ENCODE peak calls at places on chromosomes 2 and 18, in six cellular contexts. R is brain microvascular endothelial cell, G is breast epithelium, C is AG10803, I is AG09319, H is tibial artery. W is an unnamed sample.

GRCh38 chr2:217789003-217789735 is 213.6 kb downstream of the TNS1 start:
- DNase-seq in R (peak), C (peak), I (peak), G (peak), H (peak), W (peak)

GRCh38 chr2:235143789-235144188 is 192.0 kb downstream of the SH3BP4 start:
- DNase-seq in I (no peak), G (no peak), C (no peak), H (no peak), R (no peak), W (no peak)

GRCh38 chr2:234555616-234556249 is 58.9 kb upstream of the ARL4C start:
- DNase-seq in G (no peak), C (peak), R (peak), I (no peak), H (no peak), W (no peak)

GRCh38 chr2:23312996-23313606 is 71.9 kb upstream of the KLHL29 start:
- DNase-seq in I (no peak), G (no peak), H (no peak), C (no peak), R (peak), W (no peak)

GRCh38 chr2:120434487-120434886 is 88.6 kb downstream of the INHBB start:
- DNase-seq in H (no peak), G (no peak), R (no peak), I (peak), C (peak), W (no peak)

GRCh38 chr2:181954538-181954883 is 31.1 kb upstream of the PPP1R1C start:
- DNase-seq in G (no peak), H (no peak), I (no peak), R (no peak), C (no peak), W (no peak)

GRCh38 chr2:36549063-36549662 is 48.8 kb downstream of the FEZ2 start:
- DNase-seq in G (no peak), R (no peak), I (no peak), C (no peak), H (no peak), W (no peak)

GRCh38 chr2:36376319-36376765 is 20.8 kb downstream of the CRIM1 start:
- DNase-seq in G (peak), H (peak), R (no peak), C (no peak), I (no peak), W (peak)

GRCh38 chr2:47089083-47089464 is 66.0 kb downstream of the STPG4 start:
- DNase-seq in R (peak), I (no peak), H (no peak), C (no peak), G (no peak), W (no peak)

GRCh38 chr2:164178835-164179470 is 442.3 kb downstream of the GRB14 start:
- DNase-seq in G (no peak), I (no peak), R (peak), H (no peak), C (peak), W (no peak)

GRCh38 chr2:65350714-65351113 is 81.7 kb downstream of the SPRED2 start:
- DNase-seq in C (no peak), G (no peak), I (no peak), R (no peak), H (no peak), W (no peak)

GRCh38 chr2:133721155-133721554 is 152.9 kb upstream of the NCKAP5 start:
- DNase-seq in C (no peak), R (no peak), G (no peak), H (no peak), I (no peak), W (no peak)

GRCh38 chr2:174729797-174730529 is 34.3 kb downstream of the CHRNA1 start:
- DNase-seq in C (peak), I (no peak), R (no peak), H (no peak), G (no peak), W (no peak)

GRCh38 chr2:209505410-209505809 is 81.6 kb downstream of the MAP2 start:
- DNase-seq in H (no peak), C (no peak), R (no peak), G (no peak), I (no peak), W (no peak)

GRCh38 chr2:143015681-143016080 is 113.5 kb upstream of the ARHGAP15 start:
- DNase-seq in R (no peak), C (no peak), H (no peak), G (no peak), I (no peak), W (no peak)

GRCh38 chr18:44742741-44743311 is 62.1 kb downstream of the SETBP1 start:
- DNase-seq in H (peak), R (peak), C (peak), I (peak), G (no peak), W (no peak)

GRCh38 chr2:161321944-161322343 is 13.7 kb downstream of the PSMD14 start:
- DNase-seq in I (no peak), G (no peak), C (peak), H (no peak), R (no peak), W (no peak)

GRCh38 chr2:100673691-100674485 is 111.1 kb downstream of the PDCL3 start:
- DNase-seq in R (no peak), I (no peak), C (no peak), H (no peak), G (no peak), W (no peak)

GRCh38 chr18:5173216-5173615 is 23.8 kb downstream of the AKAIN1 start:
- DNase-seq in G (no peak), C (no peak), H (no peak), R (no peak), I (no peak), W (no peak)

GRCh38 chr2:162057426-162057825 is 16.6 kb downstream of the DPP4 start:
- DNase-seq in H (no peak), G (no peak), I (no peak), C (no peak), R (no peak), W (no peak)

GRCh38 chr2:23622966-23623665 is 238.1 kb downstream of the KLHL29 start:
- DNase-seq in C (peak), H (no peak), R (no peak), I (no peak), G (no peak), W (no peak)

GRCh38 chr2:226994775-226995174 is 158.9 kb downstream of the RHBDD1 start:
- DNase-seq in R (no peak), G (no peak), I (no peak), H (no peak), C (no peak), W (no peak)
- TF ChIP-seq CTCF in R (peak), G (no peak), I (no peak), H (no peak), C (peak), W (no peak)

GRCh38 chr2:119169717-119170116 is 11.2 kb upstream of the C1QL2 start:
- DNase-seq in G (no peak), H (no peak), C (no peak), I (no peak), R (no peak), W (no peak)
- TF ChIP-seq CTCF in G (no peak), H (no peak), C (no peak), I (no peak), R (no peak), W (no peak)

GRCh38 chr2:203122317-203122998 is 107.8 kb downstream of the NBEAL1 start:
- DNase-seq in H (no peak), R (no peak), C (no peak), G (no peak), I (no peak), W (no peak)
- TF ChIP-seq CTCF in H (peak), R (no peak), C (no peak), G (no peak), I (peak), W (no peak)

GRCh38 chr2:7109558-7109935 is 192.3 kb downstream of the RNF144A start:
- DNase-seq in G (no peak), C (no peak), I (no peak), H (no peak), R (no peak), W (no peak)

GRCh38 chr2:7108792-7109557 is 191.8 kb downstream of the RNF144A start:
- DNase-seq in G (no peak), C (no peak), R (no peak), H (no peak), I (no peak), W (no peak)

GRCh38 chr2:7115364-7115763 is 198.2 kb downstream of the RNF144A start:
- DNase-seq in H (no peak), G (no peak), C (no peak), R (no peak), I (no peak), W (no peak)

GRCh38 chr2:7116516-7116915 is 199.3 kb downstream of the RNF144A start:
- DNase-seq in C (no peak), I (no peak), R (no peak), G (no peak), H (no peak), W (no peak)

GRCh38 chr2:7111626-7112025 is 194.4 kb downstream of the RNF144A start:
- DNase-seq in G (no peak), R (no peak), I (no peak), C (no peak), H (no peak), W (no peak)
- TF ChIP-seq CTCF in G (no peak), R (peak), I (no peak), C (peak), H (no peak), W (no peak)

GRCh38 chr2:85750509-85751299 is 3.1 kb upstream of the ATOH8 start:
- DNase-seq in I (no peak), R (peak), G (peak), H (peak), C (peak), W (no peak)
- TF ChIP-seq CTCF in I (peak), R (peak), G (peak), H (peak), C (peak), W (no peak)

GRCh38 chr2:183088061-183088460 is 9.5 kb downstream of the DUSP19 start:
- DNase-seq in C (no peak), H (no peak), R (no peak), I (no peak), G (no peak), W (no peak)

GRCh38 chr2:183091318-183091953 is 12.9 kb downstream of the DUSP19 start:
- DNase-seq in H (no peak), I (no peak), R (no peak), G (no peak), C (no peak), W (no peak)

GRCh38 chr2:183089192-183089851 is 10.8 kb downstream of the DUSP19 start:
- DNase-seq in H (no peak), G (no peak), R (no peak), C (no peak), I (no peak), W (no peak)

GRCh38 chr2:183091954-183092345 is 13.4 kb downstream of the DUSP19 start:
- DNase-seq in C (no peak), H (no peak), G (no peak), I (no peak), R (no peak), W (no peak)

GRCh38 chr2:183093857-183094657 is 15.5 kb downstream of the DUSP19 start:
- DNase-seq in G (no peak), H (no peak), I (no peak), R (no peak), C (peak), W (no peak)
- TF ChIP-seq CTCF in G (no peak), H (no peak), I (peak), R (no peak), C (peak), W (no peak)

GRCh38 chr2:70566906-70567305 is 13.3 kb upstream of the TGFA start:
- DNase-seq in I (no peak), C (no peak), H (no peak), R (no peak), G (no peak), W (no peak)
- TF ChIP-seq CTCF in I (no peak), C (no peak), H (no peak), R (no peak), G (no peak), W (no peak)